ENCODE peak calls at places on chromosomes 11 and 22, in seven cellular contexts. J is stomach, U is neuronal stem cell, M is cardiac muscle cell, L is K562, F is IMR-90, C is DND-41. I is an unnamed sample. For H3K4me1, H3K9me3 and H3K27me3, the result is how much of the 10 kb centered on the place peaks cover.

GRCh38 chr22:46612904-46613605 is 7.1 kb upstream of the GRAMD4 start:
- DNase-seq in J (no peak), U (no peak), M (peak), L (no peak), F (no peak), C (peak), I (no peak)

GRCh38 chr11:27018902-27019544 is 21.6 kb upstream of the BBOX1 start:
- DNase-seq in J (no peak), U (no peak), M (no peak), L (no peak), F (peak), C (no peak), I (no peak)

GRCh38 chr11:128346808-128347207 is 240.6 kb downstream of the ETS1 start:
- DNase-seq in J (no peak), U (no peak), M (no peak), L (no peak), F (peak), C (no peak), I (no peak)

GRCh38 chr11:96391698-96392307 is 2.0 kb downstream of the JRKL start:
- DNase-seq in J (no peak), U (no peak), M (no peak), L (no peak), F (no peak), C (no peak), I (no peak)

GRCh38 chr22:46239261-46240048 is 10.6 kb downstream of the CDPF1 start:
- DNase-seq in J (no peak), U (no peak), M (no peak), L (peak), F (no peak), C (peak), I (no peak)

GRCh38 chr11:110878513-110878912 is 166.3 kb upstream of the ARHGAP20 start:
- DNase-seq in J (no peak), U (no peak), M (no peak), L (no peak), F (peak), C (no peak), I (no peak)

GRCh38 chr22:25067851-25068421 is 115.4 kb downstream of the KIAA1671 start:
- DNase-seq in J (no peak), U (no peak), M (no peak), L (no peak), F (no peak), C (peak), I (peak)

GRCh38 chr22:19824197-19825015 is 30.3 kb downstream of the GNB1L start:
- DNase-seq in J (peak), U (no peak), M (no peak), L (no peak), F (no peak), C (peak), I (peak)

GRCh38 chr22:46250783-46251125 is 661 bp upstream of the CDPF1 start:
- DNase-seq in J (no peak), U (no peak), M (no peak), L (no peak), F (no peak), C (peak), I (peak)

GRCh38 chr22:50737728-50738648 is at the start of gene ACR:
- DNase-seq in J (peak), U (no peak), M (no peak), L (no peak), F (no peak), C (no peak), I (no peak)

GRCh38 chr11:120773501-120774031 is 250.3 kb upstream of the TBCEL start:
- DNase-seq in J (no peak), U (no peak), M (no peak), L (no peak), F (no peak), C (no peak), I (no peak)

GRCh38 chr11:112504056-112504455 is 243.4 kb upstream of the PLET1 start:
- DNase-seq in J (no peak), U (no peak), M (no peak), L (no peak), F (peak), C (no peak), I (no peak)

GRCh38 chr11:86660011-86660595 is 12.3 kb downstream of the ME3 start:
- DNase-seq in J (no peak), U (no peak), M (no peak), L (no peak), F (peak), C (no peak), I (no peak)

GRCh38 chr22:19728836-19729235 is 5.5 kb downstream of the GP1BB start:
- DNase-seq in J (no peak), U (no peak), M (no peak), L (no peak), F (no peak), C (no peak), I (peak)

GRCh38 chr11:65945430-65945911 is at the start of gene TSGA10IP:
- DNase-seq in J (no peak), U (peak), M (no peak), L (no peak), F (no peak), C (no peak), I (no peak)

GRCh38 chr11:563066-563811 is 2.5 kb downstream of the RASSF7 start:
- DNase-seq in J (no peak), U (no peak), M (no peak), L (no peak), F (no peak), C (no peak), I (no peak)

GRCh38 chr11:35165416-35166368 is 26.7 kb downstream of the CD44 start:
- DNase-seq in J (peak), U (no peak), M (no peak), L (no peak), F (peak), C (peak), I (no peak)
- H3K4me1 ChIP-seq in J (half or more), U (under half), M (under half), L (under half), F (half or more), C (half or more), I (under half)

GRCh38 chr11:43930868-43931716 is 11.3 kb upstream of the C11orf96 start:
- DNase-seq in J (no peak), U (no peak), M (no peak), L (no peak), F (peak), C (no peak), I (no peak)
- H3K9me3 ChIP-seq in J (under half), U (under half), M (under half), L (under half), F (under half), C (under half), I (under half)

GRCh38 chr11:57158180-57158579 is 23.6 kb upstream of the LRRC55 start:
- DNase-seq in J (no peak), U (no peak), M (no peak), L (no peak), F (no peak), C (no peak), I (no peak)
- H3K27me3 ChIP-seq in J (under half), U (under half), M (under half), L (under half), F (under half), C (under half), I (under half)

GRCh38 chr11:68472778-68473177 is 12.2 kb downstream of the PPP6R3 start:
- DNase-seq in J (no peak), U (no peak), M (no peak), L (no peak), F (no peak), C (no peak), I (no peak)
- H3K4me1 ChIP-seq in J (half or more), U (under half), M (under half), L (under half), F (under half), C (under half), I (under half)

GRCh38 chr11:122981388-122982264 is at the start of gene BSX:
- DNase-seq in J (peak), U (peak), M (peak), L (peak), F (peak), C (peak), I (peak)
- H3K9me3 ChIP-seq in J (under half), U (under half), M (under half), L (under half), F (under half), C (under half), I (under half)

GRCh38 chr11:125166903-125167291 is 2.3 kb downstream of the PKNOX2 start:
- DNase-seq in J (no peak), U (no peak), M (no peak), L (no peak), F (no peak), C (no peak), I (no peak)

GRCh38 chr11:125166347-125166841 is 1.8 kb downstream of the PKNOX2 start:
- DNase-seq in J (no peak), U (peak), M (peak), L (no peak), F (no peak), C (no peak), I (peak)

GRCh38 chr11:125167292-125167953 is 2.9 kb downstream of the PKNOX2 start:
- DNase-seq in J (no peak), U (peak), M (peak), L (no peak), F (peak), C (no peak), I (peak)

GRCh38 chr11:125168875-125169537 is 4.5 kb downstream of the PKNOX2 start:
- DNase-seq in J (no peak), U (no peak), M (no peak), L (no peak), F (peak), C (no peak), I (no peak)

GRCh38 chr11:125167954-125168821 is 3.6 kb downstream of the PKNOX2 start:
- DNase-seq in J (peak), U (no peak), M (no peak), L (no peak), F (peak), C (no peak), I (peak)
- H3K27me3 ChIP-seq in J (under half), U (under half), M (under half), L (under half), F (under half), C (under half), I (under half)

GRCh38 chr22:29887358-29887757 is 4.4 kb downstream of the MTMR3 start:
- DNase-seq in J (no peak), U (no peak), M (no peak), L (no peak), F (no peak), C (no peak), I (no peak)
- H3K4me1 ChIP-seq in J (half or more), U (under half), M (under half), L (under half), F (under half), C (under half), I (under half)

GRCh38 chr22:11605468-11605981 is 3922.5 kb upstream of the OR11H1 start:
- DNase-seq in J (no peak), U (no peak), M (no peak), L (no peak), F (no peak), C (no peak), I (no peak)
- H3K9me3 ChIP-seq in J (half or more), U (under half), M (under half), L (under half), F (under half), C (under half), I (under half)

DNA sequence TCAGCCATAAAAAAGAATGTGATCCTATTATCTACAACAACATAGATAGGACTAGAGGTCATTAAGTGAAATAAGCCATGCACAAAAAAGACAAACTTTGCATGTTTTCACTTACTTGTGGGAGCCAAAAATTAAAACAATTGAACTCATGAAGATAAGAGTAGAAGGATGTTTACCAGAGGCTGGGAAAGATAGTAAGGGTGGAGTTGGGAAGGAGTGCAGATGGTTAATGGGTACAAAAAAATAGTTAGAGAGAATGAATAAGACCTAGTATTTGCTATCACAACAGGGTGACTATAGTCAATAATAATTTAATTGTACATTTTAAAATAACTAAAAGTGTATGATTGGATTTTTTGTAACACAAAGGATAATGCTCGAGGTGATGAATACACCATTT is 27.2 kb upstream of the IL10RA start:
- DNase-seq in J (no peak), U (no peak), M (no peak), L (no peak), F (no peak), C (no peak), I (no peak)
- H3K27me3 ChIP-seq in J (under half), U (under half), M (under half), L (under half), F (under half), C (under half), I (under half)